ENCODE peak calls at places on chromosomes 11 and 22, in four cellular contexts. X is NCI-H460; G is BJ; P is activated CD4-positive, CD25-positive, alpha-beta regulatory T cell. H is an unnamed sample.

GRCh38 chr22:30921108-30921507 is 47.5 kb downstream of the MORC2 start:
- DNase-seq in X (no peak), G (no peak), P (no peak), H (no peak)

GRCh38 chr11:8531312-8531711 is 62.7 kb downstream of the STK33 start:
- DNase-seq in X (no peak), G (no peak), P (no peak), H (no peak)

GRCh38 chr22:48142388-48142787 is 1379.9 kb downstream of the TBC1D22A start:
- DNase-seq in X (no peak), G (no peak), P (no peak), H (no peak)

GRCh38 chr22:38262051-38262795 is 10.6 kb downstream of the TMEM184B start:
- DNase-seq in X (no peak), G (no peak), P (no peak), H (no peak)

GRCh38 chr11:61814958-61815789 is 1.6 kb downstream of the FADS1 start:
- DNase-seq in X (peak; percentile 94), G (peak; percentile 87), P (no peak), H (peak; percentile 93)

GRCh38 chr11:130553306-130553705 is 104.9 kb downstream of the ADAMTS15 start:
- DNase-seq in X (no peak), G (peak; percentile 61), P (no peak), H (no peak)

GRCh38 chr11:68978931-68979591 is 1.7 kb downstream of the MRGPRD start:
- DNase-seq in X (no peak), G (no peak), P (no peak), H (no peak)

GRCh38 chr11:65378208-65378927 is 4.1 kb downstream of the SLC25A45 start:
- DNase-seq in X (no peak), G (no peak), P (no peak), H (no peak)

GRCh38 chr11:2791521-2792375 is 92.0 kb upstream of the KCNQ1OT1 start:
- DNase-seq in X (no peak), G (no peak), P (no peak), H (no peak)

GRCh38 chr11:107157146-107157808 is 139.0 kb upstream of the GUCY1A2 start:
- DNase-seq in X (no peak), G (no peak), P (no peak), H (no peak)

GRCh38 chr11:43691332-43691731 is 10.8 kb downstream of the HSD17B12 start:
- DNase-seq in X (no peak), G (no peak), P (no peak), H (no peak)

GRCh38 chr22:40904101-40904500 is 42.2 kb upstream of the DNAJB7 start:
- DNase-seq in X (no peak), G (no peak), P (no peak), H (no peak)

GRCh38 chr11:65448418-65449196 is 26.0 kb downstream of the NEAT1 start:
- DNase-seq in X (no peak), G (no peak), P (no peak), H (no peak)

GRCh38 chr11:43708776-43709175 is 28.2 kb downstream of the HSD17B12 start:
- DNase-seq in X (no peak), G (no peak), P (no peak), H (no peak)

GRCh38 chr22:18931905-18932652 is 4.0 kb downstream of the PRODH start:
- DNase-seq in X (no peak), G (no peak), P (no peak), H (no peak)

GRCh38 chr11:41950470-41951143 is 491.2 kb upstream of the LRRC4C start:
- DNase-seq in X (no peak), G (no peak), P (no peak), H (no peak)

GRCh38 chr11:71518506-71519471 is 8.3 kb upstream of the KRTAP5-7 start:
- DNase-seq in X (no peak), G (no peak), P (no peak), H (no peak)

GRCh38 chr22:44363214-44363979 is 50.6 kb upstream of the SHISAL1 start:
- DNase-seq in X (peak; percentile 94), G (peak; percentile 87), P (no peak), H (peak; percentile 95)

GRCh38 chr11:47270331-47271271 is 668 bp downstream of the MADD start:
- DNase-seq in X (no peak), G (no peak), P (no peak), H (no peak)

GRCh38 chr22:36587289-36588154 is 58.6 kb upstream of the EIF3D start:
- DNase-seq in X (peak; percentile 1), G (peak; percentile 43), P (no peak), H (peak; percentile 8)

GRCh38 chr11:68038718-68039525 is at the start of gene TCIRG1:
- DNase-seq in X (peak; percentile 79), G (peak; percentile 35), P (no peak), H (peak; percentile 56)

GRCh38 chr11:124200671-124201070 is 17.5 kb downstream of the OR10D3 start:
- DNase-seq in X (no peak), G (no peak), P (no peak), H (no peak)

GRCh38 chr11:66878554-66878953 is 21.7 kb downstream of the LRFN4 start:
- DNase-seq in X (no peak), G (no peak), P (no peak), H (no peak)

GRCh38 chr22:27801197-27801615 is 350 bp downstream of the MN1 start:
- DNase-seq in X (no peak), G (no peak), P (no peak), H (no peak)

GRCh38 chr11:108788565-108789199 is 123.8 kb downstream of the DDX10 start:
- DNase-seq in X (peak; percentile 18), G (no peak), P (no peak), H (no peak)

GRCh38 chr22:38298312-38299000 is 18.8 kb downstream of the CSNK1E start:
- DNase-seq in X (peak; percentile 77), G (no peak), P (no peak), H (no peak)

GRCh38 chr11:71283960-71284359 is 31.6 kb upstream of the SHANK2 start:
- DNase-seq in X (no peak), G (no peak), P (no peak), H (no peak)

GRCh38 chr11:107545101-107545514 is 20.4 kb downstream of the ALKBH8 start:
- DNase-seq in X (no peak), G (no peak), P (no peak), H (no peak)